ENCODE peak calls at places on chromosomes 3 and 15, in seven cellular contexts. I, N, M, D, H, K and Z are unnamed samples.

GRCh38 chr3:171704002-171704401 is 106.3 kb downstream of the PLD1 start:
- DNase-seq in I (peak), N (no peak), M (peak), D (no peak), H (no peak), K (no peak), Z (no peak)

GRCh38 chr15:79779739-79780138 is 117.1 kb downstream of the MTHFS start:
- DNase-seq in I (no peak), N (no peak), M (no peak), D (peak), H (no peak), K (no peak), Z (no peak)

GRCh38 chr3:126367316-126367805 is 10.2 kb upstream of the KLF15 start:
- DNase-seq in I (no peak), N (no peak), M (no peak), D (no peak), H (no peak), K (no peak), Z (no peak)

GRCh38 chr3:171867976-171868375 is 24.8 kb downstream of the TMEM212 start:
- DNase-seq in I (no peak), N (no peak), M (peak), D (no peak), H (no peak), K (no peak), Z (no peak)

GRCh38 chr3:150681037-150681436 is 22.7 kb downstream of the ERICH6 start:
- DNase-seq in I (no peak), N (no peak), M (peak), D (no peak), H (peak), K (no peak), Z (no peak)

GRCh38 chr3:60064210-60065178 is 1014.7 kb upstream of the CFAP20DC start:
- DNase-seq in I (peak), N (no peak), M (no peak), D (no peak), H (no peak), K (no peak), Z (no peak)

GRCh38 chr3:129119365-129120100 is 2.1 kb downstream of the RAB43 start:
- DNase-seq in I (peak), N (no peak), M (no peak), D (no peak), H (no peak), K (no peak), Z (no peak)

GRCh38 chr3:116020495-116020894 is 397.2 kb downstream of the GAP43 start:
- DNase-seq in I (no peak), N (no peak), M (no peak), D (no peak), H (no peak), K (no peak), Z (no peak)

GRCh38 chr3:161104561-161105551 is at the start of gene B3GALNT1:
- DNase-seq in I (peak), N (peak), M (peak), D (peak), H (peak), K (peak), Z (no peak)

GRCh38 chr15:24684313-24684712 is 8.7 kb downstream of the NPAP1 start:
- DNase-seq in I (no peak), N (no peak), M (no peak), D (no peak), H (no peak), K (no peak), Z (no peak)

GRCh38 chr3:41751597-41751996 is 210.3 kb downstream of the ULK4 start:
- DNase-seq in I (no peak), N (no peak), M (no peak), D (no peak), H (no peak), K (no peak), Z (no peak)

GRCh38 chr15:73862276-73862675 is 11.1 kb upstream of the TBC1D21 start:
- DNase-seq in I (no peak), N (no peak), M (no peak), D (no peak), H (no peak), K (no peak), Z (no peak)

GRCh38 chr3:58419782-58420512 is 13.7 kb downstream of the PDHB start:
- DNase-seq in I (no peak), N (no peak), M (no peak), D (no peak), H (no peak), K (no peak), Z (no peak)